ENCODE peak calls at places on chromosomes 11 and 22, in nine cellular contexts. A is cardiac fibroblast, D is psoas muscle, U is thoracic aorta, N is dorsolateral prefrontal cortex, V is sigmoid colon, R is skeletal muscle cell, Z is pancreas, J is SJSA1. I is an unnamed sample.

GRCh38 chr22:49422668-49423067 is 405.0 kb downstream of the BRD1 start:
- DNase-seq in R (no peak), U (no peak), N (no peak), D (no peak), J (peak), Z (no peak), V (no peak), A (no peak), I (no peak)

GRCh38 chr11:115439385-115439784 is 64.8 kb downstream of the CADM1 start:
- DNase-seq in V (no peak), D (no peak), J (no peak), Z (no peak), A (peak), U (no peak), N (no peak), R (no peak), I (peak)

GRCh38 chr11:118908931-118909618 is 16.7 kb downstream of the BCL9L start:
- DNase-seq in J (peak), U (no peak), Z (peak), A (peak), R (peak), D (peak), V (peak), N (no peak), I (peak)

GRCh38 chr22:30188911-30189310 is 57.6 kb downstream of the LIF start:
- DNase-seq in A (peak), N (no peak), R (no peak), V (no peak), U (no peak), Z (no peak), D (no peak), J (no peak), I (no peak)

GRCh38 chr11:33957304-33957917 is 65.5 kb upstream of the LMO2 start:
- DNase-seq in D (no peak), N (no peak), A (no peak), R (no peak), V (no peak), U (no peak), Z (no peak), J (no peak), I (no peak)

GRCh38 chr11:40037005-40037404 is 1422.4 kb downstream of the LRRC4C start:
- DNase-seq in R (no peak), Z (no peak), V (no peak), J (no peak), A (no peak), N (no peak), D (no peak), U (no peak), I (no peak)

GRCh38 chr11:85949798-85950197 is 94.6 kb downstream of the CCDC83 start:
- DNase-seq in V (no peak), J (no peak), Z (no peak), U (no peak), N (no peak), D (no peak), A (no peak), R (no peak), I (no peak)

GRCh38 chr22:49627217-49628181 is 200.2 kb downstream of the BRD1 start:
- DNase-seq in R (no peak), A (no peak), N (no peak), Z (no peak), V (no peak), J (no peak), U (no peak), D (no peak), I (no peak)

GRCh38 chr11:66013762-66014100 is 1.9 kb downstream of the CST6 start:
- DNase-seq in Z (peak), V (no peak), J (no peak), A (no peak), R (no peak), U (no peak), D (no peak), N (no peak), I (no peak)

GRCh38 chr11:66016793-66017177 is 5.0 kb downstream of the CST6 start:
- DNase-seq in Z (no peak), V (no peak), U (no peak), N (no peak), D (no peak), A (no peak), R (no peak), J (no peak), I (no peak)

GRCh38 chr11:66017354-66017753 is 5.5 kb downstream of the CST6 start:
- DNase-seq in N (no peak), Z (no peak), D (no peak), V (no peak), R (no peak), U (no peak), J (no peak), A (no peak), I (no peak)

GRCh38 chr11:66015094-66015881 is 3.5 kb downstream of the CST6 start:
- DNase-seq in A (peak), D (no peak), R (no peak), U (peak), V (no peak), Z (no peak), J (peak), N (no peak), I (no peak)

DNA sequence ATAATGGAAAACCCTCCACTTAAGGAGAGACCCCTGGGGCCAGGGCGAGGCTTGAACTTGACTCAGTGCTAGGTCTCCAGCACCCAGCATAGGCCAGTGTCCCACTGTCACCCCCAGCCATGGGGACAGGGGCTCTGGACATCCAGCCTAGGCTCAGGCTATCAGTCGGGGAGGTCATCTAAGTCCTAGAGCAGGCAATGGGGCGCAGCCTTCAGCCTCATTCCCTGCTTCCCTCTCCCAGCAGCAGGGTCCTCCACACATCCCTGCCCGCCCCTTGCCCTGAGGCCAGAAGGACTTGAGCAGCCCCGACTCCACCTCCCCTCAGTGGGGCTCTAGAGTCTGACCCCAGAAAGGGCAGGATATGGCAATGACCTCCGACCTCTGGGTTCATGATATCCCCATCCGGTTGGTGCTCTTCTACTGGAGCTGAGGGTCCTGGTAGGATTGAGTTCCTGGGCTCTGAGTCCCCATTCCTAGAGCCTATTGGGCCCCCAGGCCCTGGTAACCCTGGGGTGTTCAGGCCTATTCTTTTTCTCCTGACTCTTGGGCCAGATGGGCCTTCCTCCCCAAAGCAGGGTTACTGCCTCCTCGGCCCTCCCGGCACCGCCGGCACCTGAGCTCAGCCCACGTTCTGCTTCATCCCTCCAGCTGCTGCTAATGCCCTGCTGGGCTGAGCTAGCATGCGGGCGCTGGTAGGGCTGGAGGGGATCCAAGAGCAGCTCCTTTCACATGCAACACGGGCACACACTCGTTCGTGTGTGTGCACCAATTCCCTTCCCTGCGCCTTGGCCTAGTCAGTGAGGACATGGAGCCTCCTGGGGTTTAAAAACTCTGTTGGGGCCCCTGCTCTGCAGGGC is 4.4 kb downstream of the CST6 start:
- DNase-seq in A (no peak), J (no peak), N (no peak), Z (no peak), R (no peak), U (no peak), V (no peak), D (no peak), I (no peak)
- H3K4me3 ChIP-seq in A (no peak), J (no peak), N (no peak), Z (no peak), R (no peak), U (peak), V (no peak), D (peak), I (no peak)

GRCh38 chr22:24120029-24120428 is 61.3 kb upstream of the SUSD2 start:
- DNase-seq in D (no peak), V (no peak), U (no peak), J (no peak), R (no peak), N (peak), A (no peak), Z (no peak), I (no peak)

GRCh38 chr22:24118689-24119384 is 62.5 kb upstream of the SUSD2 start:
- DNase-seq in J (no peak), U (peak), A (no peak), V (no peak), N (no peak), R (no peak), Z (no peak), D (peak), I (no peak)

GRCh38 chr22:24115247-24116207 is 65.8 kb upstream of the SUSD2 start:
- DNase-seq in N (peak), D (no peak), J (no peak), Z (no peak), R (no peak), A (no peak), U (no peak), V (no peak), I (no peak)

GRCh38 chr22:24119476-24119875 is 61.8 kb upstream of the SUSD2 start:
- DNase-seq in U (no peak), Z (no peak), J (no peak), N (no peak), R (no peak), D (no peak), V (no peak), A (no peak), I (no peak)

DNA sequence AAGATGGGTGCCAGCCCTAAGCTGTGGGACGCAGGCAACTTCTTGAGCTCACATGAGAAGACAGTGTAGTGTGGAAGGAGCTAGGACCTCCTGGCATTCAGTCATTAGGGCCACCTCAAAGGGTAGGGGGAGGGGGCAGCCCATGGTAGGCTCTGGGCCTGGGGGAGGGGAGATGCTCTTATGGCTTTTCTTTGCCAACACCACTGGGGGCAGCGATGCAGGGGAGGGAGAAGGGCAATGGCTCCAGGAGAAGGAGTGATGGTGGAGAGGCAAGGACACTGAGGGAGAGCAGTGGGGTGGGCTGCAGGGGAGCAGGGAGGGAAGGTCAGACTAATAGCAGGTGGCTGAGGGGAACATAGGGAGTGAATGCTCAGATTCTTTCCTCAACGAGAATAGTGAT is 63.3 kb upstream of the SUSD2 start:
- DNase-seq in R (no peak), D (no peak), J (no peak), A (no peak), U (no peak), N (no peak), V (no peak), Z (no peak), I (no peak)
- H3K4me3 ChIP-seq in R (no peak), D (no peak), J (no peak), A (no peak), U (no peak), N (no peak), V (no peak), Z (no peak), I (no peak)

DNA sequence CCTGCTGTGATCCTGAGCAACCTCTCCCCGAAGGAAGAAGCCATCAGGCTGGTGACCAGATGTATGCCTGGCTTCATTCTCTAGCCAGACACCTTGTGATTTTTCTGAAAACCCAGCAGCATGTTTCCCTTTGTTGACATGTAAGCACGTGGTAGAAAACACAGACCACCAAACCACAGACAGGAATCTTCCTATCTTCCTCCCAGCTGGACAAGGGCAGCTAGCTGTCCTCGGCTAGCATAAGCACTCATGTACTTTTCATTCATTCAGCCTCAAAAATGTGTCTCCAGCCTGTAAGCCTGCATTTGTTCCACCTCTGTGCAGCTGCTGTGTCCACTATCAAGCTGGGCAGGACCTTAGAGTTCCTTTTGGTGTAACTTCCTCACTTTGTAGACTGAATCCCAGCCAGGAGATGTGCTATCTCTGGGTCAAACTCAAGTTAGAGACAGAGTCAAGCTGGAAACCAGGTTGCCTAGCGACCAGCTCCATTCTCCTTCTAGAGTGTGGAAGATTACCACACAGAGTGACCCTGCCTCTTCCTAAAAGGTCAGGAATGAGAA is 7.2 kb upstream of the CLMP start:
- DNase-seq in V (peak), R (peak), D (peak), J (no peak), Z (no peak), N (no peak), U (no peak), A (no peak), I (no peak)
- H3K4me3 ChIP-seq in V (no peak), R (no peak), D (no peak), J (no peak), Z (no peak), N (no peak), U (no peak), A (no peak), I (no peak)

GRCh38 chr22:23137468-23137867 is 4.3 kb downstream of the RSPH14 start:
- DNase-seq in D (no peak), V (no peak), R (no peak), U (no peak), J (no peak), N (no peak), A (no peak), Z (no peak), I (no peak)

GRCh38 chr22:23140385-23140784 is 1.4 kb downstream of the RSPH14 start:
- DNase-seq in A (no peak), J (no peak), U (no peak), R (no peak), N (no peak), D (no peak), V (no peak), Z (no peak), I (no peak)

GRCh38 chr22:23133922-23134321 is 7.9 kb downstream of the RSPH14 start:
- DNase-seq in R (no peak), J (no peak), A (no peak), V (no peak), N (no peak), Z (no peak), D (no peak), U (no peak), I (no peak)

GRCh38 chr22:23138584-23139469 is 3.0 kb downstream of the RSPH14 start:
- DNase-seq in U (no peak), N (no peak), V (no peak), J (no peak), Z (no peak), R (no peak), A (no peak), D (no peak), I (no peak)

DNA sequence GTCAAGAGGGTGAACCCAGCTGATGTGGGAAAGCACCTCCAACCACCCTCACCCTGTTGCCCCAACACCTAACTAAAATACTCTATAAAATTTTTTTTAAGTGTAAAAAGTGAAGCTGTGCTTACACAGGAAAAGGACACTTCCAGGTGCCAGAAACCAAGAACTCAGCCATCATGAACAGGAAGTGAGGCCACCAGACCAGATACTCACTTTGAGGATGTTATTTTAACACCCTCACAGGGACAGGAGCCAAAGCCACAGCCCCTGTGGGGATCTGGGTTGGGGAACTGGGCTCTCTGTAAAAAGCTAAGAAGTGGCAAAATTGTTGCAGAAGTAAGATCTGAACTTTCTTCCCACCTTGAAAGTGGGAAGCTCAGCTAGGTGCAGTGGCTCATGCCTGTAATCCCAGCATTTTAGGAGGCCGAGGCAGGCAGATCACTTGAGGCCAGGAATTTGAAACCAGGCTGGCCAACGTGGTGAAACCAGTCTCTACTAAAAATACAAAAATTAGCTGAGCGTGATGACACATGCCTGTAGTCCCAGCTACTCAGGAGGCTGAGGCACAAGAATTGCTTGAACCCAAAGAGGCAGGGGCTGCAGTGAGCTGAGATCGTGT is 3.8 kb downstream of the RSPH14 start:
- DNase-seq in U (no peak), D (no peak), J (no peak), R (no peak), N (no peak), A (peak), Z (no peak), V (no peak), I (no peak)
- H3K4me3 ChIP-seq in U (no peak), D (no peak), J (no peak), R (no peak), N (no peak), A (no peak), Z (no peak), V (no peak), I (no peak)

I was measured in astrocyte of the cerebellum.